ENCODE peak calls at places on chromosomes 5 and 9, in six cellular contexts. One of them, this sample, is unnamed.

GRCh38 chr9:32723801-32724200 is 59.5 kb upstream of the TMEM215 start:
- DNase-seq in choroid plexus epithelial cell: no peak
- DNase-seq in AG04449: no peak
- DNase-seq in astrocyte of the spinal cord: no peak
- DNase-seq in tibial nerve: no peak
- DNase-seq in lower lobe of right lung: no peak
- DNase-seq in this sample: no peak

GRCh38 chr5:56552612-56553268 is 262.6 kb upstream of the MAP3K1 start:
- DNase-seq in lower lobe of right lung: no peak
- DNase-seq in AG04449: no peak
- DNase-seq in choroid plexus epithelial cell: no peak
- DNase-seq in astrocyte of the spinal cord: peak
- DNase-seq in tibial nerve: no peak
- DNase-seq in this sample: peak

GRCh38 chr9:127185931-127186781 is 63.7 kb upstream of the ANGPTL2 start:
- DNase-seq in choroid plexus epithelial cell: peak
- DNase-seq in astrocyte of the spinal cord: peak
- DNase-seq in tibial nerve: peak
- DNase-seq in lower lobe of right lung: peak
- DNase-seq in AG04449: peak
- DNase-seq in this sample: peak

GRCh38 chr5:154893381-154893780 is 35.0 kb downstream of the CNOT8 start:
- DNase-seq in choroid plexus epithelial cell: no peak
- DNase-seq in astrocyte of the spinal cord: no peak
- DNase-seq in tibial nerve: no peak
- DNase-seq in AG04449: no peak
- DNase-seq in lower lobe of right lung: no peak
- DNase-seq in this sample: no peak

GRCh38 chr9:106479679-106480078 is 383.3 kb upstream of the ZNF462 start:
- DNase-seq in astrocyte of the spinal cord: peak
- DNase-seq in lower lobe of right lung: no peak
- DNase-seq in choroid plexus epithelial cell: no peak
- DNase-seq in AG04449: no peak
- DNase-seq in tibial nerve: no peak
- DNase-seq in this sample: peak

GRCh38 chr5:12248831-12249230 is 344.6 kb upstream of the CTNND2 start:
- DNase-seq in AG04449: no peak
- DNase-seq in choroid plexus epithelial cell: no peak
- DNase-seq in tibial nerve: no peak
- DNase-seq in astrocyte of the spinal cord: no peak
- DNase-seq in lower lobe of right lung: no peak
- DNase-seq in this sample: no peak

GRCh38 chr9:126365780-126366179 is 39.2 kb downstream of the MVB12B start:
- DNase-seq in choroid plexus epithelial cell: no peak
- DNase-seq in AG04449: no peak
- DNase-seq in lower lobe of right lung: no peak
- DNase-seq in astrocyte of the spinal cord: no peak
- DNase-seq in tibial nerve: no peak
- DNase-seq in this sample: no peak

GRCh38 chr9:129467004-129467588 is 153.8 kb downstream of the C9orf50 start:
- DNase-seq in choroid plexus epithelial cell: no peak
- DNase-seq in AG04449: no peak
- DNase-seq in lower lobe of right lung: no peak
- DNase-seq in astrocyte of the spinal cord: no peak
- DNase-seq in tibial nerve: no peak
- DNase-seq in this sample: no peak

GRCh38 chr5:92594031-92594430 is 987.0 kb downstream of the NR2F1-AS1 start:
- DNase-seq in lower lobe of right lung: no peak
- DNase-seq in AG04449: no peak
- DNase-seq in choroid plexus epithelial cell: no peak
- DNase-seq in astrocyte of the spinal cord: no peak
- DNase-seq in tibial nerve: no peak
- DNase-seq in this sample: no peak

GRCh38 chr5:57696005-57696755 is 213.6 kb upstream of the ACTBL2 start:
- DNase-seq in AG04449: no peak
- DNase-seq in astrocyte of the spinal cord: no peak
- DNase-seq in choroid plexus epithelial cell: no peak
- DNase-seq in lower lobe of right lung: no peak
- DNase-seq in tibial nerve: no peak
- DNase-seq in this sample: no peak

GRCh38 chr9:134329886-134330285 is 3.6 kb downstream of the RXRA start:
- DNase-seq in choroid plexus epithelial cell: no peak
- DNase-seq in AG04449: no peak
- DNase-seq in lower lobe of right lung: no peak
- DNase-seq in tibial nerve: no peak
- DNase-seq in astrocyte of the spinal cord: no peak
- DNase-seq in this sample: no peak

GRCh38 chr9:73118898-73119554 is 32.6 kb upstream of the ANXA1 start:
- DNase-seq in lower lobe of right lung: no peak
- DNase-seq in AG04449: no peak
- DNase-seq in tibial nerve: no peak
- DNase-seq in astrocyte of the spinal cord: peak
- DNase-seq in choroid plexus epithelial cell: peak
- DNase-seq in this sample: peak

GRCh38 chr5:179273441-179274145 is 71.7 kb downstream of the ADAMTS2 start:
- DNase-seq in AG04449: no peak
- DNase-seq in lower lobe of right lung: peak
- DNase-seq in tibial nerve: no peak
- DNase-seq in choroid plexus epithelial cell: no peak
- DNase-seq in astrocyte of the spinal cord: no peak
- DNase-seq in this sample: no peak

GRCh38 chr9:122180633-122181032 is 20.9 kb downstream of the MORN5 start:
- DNase-seq in AG04449: peak
- DNase-seq in astrocyte of the spinal cord: peak
- DNase-seq in lower lobe of right lung: no peak
- DNase-seq in tibial nerve: no peak
- DNase-seq in choroid plexus epithelial cell: peak
- DNase-seq in this sample: peak

GRCh38 chr5:155767480-155767879 is 559.5 kb upstream of the SGCD start:
- DNase-seq in astrocyte of the spinal cord: no peak
- DNase-seq in AG04449: no peak
- DNase-seq in choroid plexus epithelial cell: no peak
- DNase-seq in tibial nerve: no peak
- DNase-seq in lower lobe of right lung: no peak
- DNase-seq in this sample: peak

GRCh38 chr5:108379722-108380530 is 2.0 kb downstream of the FBXL17 start:
- DNase-seq in lower lobe of right lung: no peak
- DNase-seq in astrocyte of the spinal cord: peak
- DNase-seq in AG04449: no peak
- DNase-seq in choroid plexus epithelial cell: peak
- DNase-seq in tibial nerve: no peak
- DNase-seq in this sample: no peak

GRCh38 chr9:7439355-7439978 is 360.1 kb downstream of the DMAC1 start:
- DNase-seq in astrocyte of the spinal cord: peak
- DNase-seq in AG04449: no peak
- DNase-seq in tibial nerve: no peak
- DNase-seq in lower lobe of right lung: no peak
- DNase-seq in choroid plexus epithelial cell: peak
- DNase-seq in this sample: no peak

GRCh38 chr5:130324953-130325671 is 420.8 kb downstream of the CHSY3 start:
- DNase-seq in astrocyte of the spinal cord: peak
- DNase-seq in lower lobe of right lung: no peak
- DNase-seq in AG04449: no peak
- DNase-seq in choroid plexus epithelial cell: peak
- DNase-seq in tibial nerve: no peak
- DNase-seq in this sample: no peak

GRCh38 chr9:34675048-34675714 is 12.7 kb upstream of the CCL27 start:
- DNase-seq in lower lobe of right lung: peak
- DNase-seq in choroid plexus epithelial cell: peak
- DNase-seq in tibial nerve: peak
- DNase-seq in AG04449: no peak
- DNase-seq in astrocyte of the spinal cord: peak
- DNase-seq in this sample: peak

GRCh38 chr9:90881648-90882047 is 80.0 kb downstream of the SYK start:
- DNase-seq in astrocyte of the spinal cord: no peak
- DNase-seq in choroid plexus epithelial cell: peak
- DNase-seq in tibial nerve: no peak
- DNase-seq in lower lobe of right lung: no peak
- DNase-seq in AG04449: no peak
- DNase-seq in this sample: no peak

GRCh38 chr5:170818222-170818621 is 34.7 kb downstream of the GABRP start:
- DNase-seq in lower lobe of right lung: no peak
- DNase-seq in choroid plexus epithelial cell: peak
- DNase-seq in AG04449: peak
- DNase-seq in tibial nerve: no peak
- DNase-seq in astrocyte of the spinal cord: peak
- DNase-seq in this sample: peak

GRCh38 chr5:176161431-176161830 is 76.8 kb upstream of the SIMC1 start:
- DNase-seq in lower lobe of right lung: no peak
- DNase-seq in AG04449: no peak
- DNase-seq in astrocyte of the spinal cord: peak
- DNase-seq in choroid plexus epithelial cell: no peak
- DNase-seq in tibial nerve: no peak
- DNase-seq in this sample: peak

GRCh38 chr5:67241326-67241725 is 44.7 kb upstream of the CD180 start:
- DNase-seq in tibial nerve: no peak
- DNase-seq in astrocyte of the spinal cord: no peak
- DNase-seq in lower lobe of right lung: no peak
- DNase-seq in AG04449: no peak
- DNase-seq in choroid plexus epithelial cell: no peak
- DNase-seq in this sample: no peak

GRCh38 chr5:96381526-96381925 is 51.5 kb downstream of the PCSK1 start:
- DNase-seq in astrocyte of the spinal cord: no peak
- DNase-seq in tibial nerve: no peak
- DNase-seq in lower lobe of right lung: no peak
- DNase-seq in AG04449: no peak
- DNase-seq in choroid plexus epithelial cell: peak
- DNase-seq in this sample: no peak

GRCh38 chr5:58405175-58405574 is 54.7 kb downstream of the PLK2 start:
- DNase-seq in choroid plexus epithelial cell: no peak
- DNase-seq in astrocyte of the spinal cord: no peak
- DNase-seq in AG04449: no peak
- DNase-seq in lower lobe of right lung: no peak
- DNase-seq in tibial nerve: no peak
- DNase-seq in this sample: no peak

DNA sequence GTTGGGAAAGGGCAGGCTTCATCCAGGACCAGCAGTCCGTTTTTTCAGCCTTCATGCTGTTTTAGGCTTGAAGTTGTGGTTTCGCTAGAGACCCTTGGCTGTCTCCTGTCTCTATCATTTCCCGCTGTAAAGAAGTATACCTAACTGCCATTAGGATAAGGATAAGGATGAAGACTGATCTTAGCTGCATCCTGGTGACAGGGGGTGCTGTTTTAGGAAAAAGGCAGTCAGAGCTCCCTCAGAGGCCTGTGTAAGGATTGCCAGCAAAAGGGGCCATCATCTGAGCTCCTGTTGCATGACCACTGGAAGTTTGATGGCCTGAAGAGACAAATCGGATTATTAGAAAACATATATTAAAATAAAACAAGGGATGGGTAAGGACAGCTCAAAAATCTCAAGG is 64.8 kb upstream of the FGF10 start:
- DNase-seq in tibial nerve: no peak
- DNase-seq in AG04449: no peak
- DNase-seq in choroid plexus epithelial cell: no peak
- DNase-seq in lower lobe of right lung: no peak
- DNase-seq in astrocyte of the spinal cord: no peak
- DNase-seq in this sample: no peak
- TF ChIP-seq CTCF in tibial nerve: no peak
- TF ChIP-seq CTCF in AG04449: no peak
- TF ChIP-seq CTCF in choroid plexus epithelial cell: no peak
- TF ChIP-seq CTCF in lower lobe of right lung: no peak
- TF ChIP-seq CTCF in astrocyte of the spinal cord: no peak
- TF ChIP-seq CTCF in this sample: no peak

GRCh38 chr9:97994695-97995094 is 11.6 kb downstream of the ANP32B start:
- DNase-seq in lower lobe of right lung: no peak
- DNase-seq in AG04449: no peak
- DNase-seq in tibial nerve: no peak
- DNase-seq in choroid plexus epithelial cell: no peak
- DNase-seq in astrocyte of the spinal cord: no peak
- DNase-seq in this sample: no peak

GRCh38 chr9:97990259-97990658 is 7.1 kb downstream of the ANP32B start:
- DNase-seq in tibial nerve: no peak
- DNase-seq in lower lobe of right lung: no peak
- DNase-seq in astrocyte of the spinal cord: peak
- DNase-seq in choroid plexus epithelial cell: peak
- DNase-seq in AG04449: peak
- DNase-seq in this sample: peak

GRCh38 chr9:97992219-97992618 is 9.1 kb downstream of the ANP32B start:
- DNase-seq in AG04449: no peak
- DNase-seq in tibial nerve: no peak
- DNase-seq in astrocyte of the spinal cord: no peak
- DNase-seq in lower lobe of right lung: no peak
- DNase-seq in choroid plexus epithelial cell: no peak
- DNase-seq in this sample: no peak

GRCh38 chr9:97991818-97992217 is 8.7 kb downstream of the ANP32B start:
- DNase-seq in lower lobe of right lung: no peak
- DNase-seq in choroid plexus epithelial cell: no peak
- DNase-seq in AG04449: no peak
- DNase-seq in tibial nerve: no peak
- DNase-seq in astrocyte of the spinal cord: no peak
- DNase-seq in this sample: no peak

DNA sequence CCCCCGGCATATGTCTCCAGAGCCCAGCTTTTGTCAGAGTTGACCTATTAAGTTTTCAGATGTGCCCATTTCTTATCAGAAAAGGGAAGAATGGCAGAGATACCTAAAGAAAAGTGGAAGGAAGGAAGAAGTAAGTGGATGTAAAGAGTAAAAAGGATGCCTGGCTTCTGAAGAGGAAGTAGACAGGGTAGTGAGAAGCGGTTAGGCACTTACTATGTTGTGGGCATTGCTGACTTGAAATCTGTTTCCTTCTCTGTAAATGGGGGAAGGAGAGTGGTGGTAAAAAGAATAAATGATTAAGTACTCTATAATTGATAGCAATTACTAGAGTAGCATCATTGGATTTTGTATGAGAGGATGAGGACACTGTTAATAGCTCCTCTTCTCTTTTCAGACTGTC is 9.9 kb downstream of the ANP32B start:
- DNase-seq in tibial nerve: no peak
- DNase-seq in astrocyte of the spinal cord: no peak
- DNase-seq in AG04449: no peak
- DNase-seq in lower lobe of right lung: no peak
- DNase-seq in choroid plexus epithelial cell: no peak
- DNase-seq in this sample: no peak
- H3K4me3 ChIP-seq in tibial nerve: no peak
- H3K4me3 ChIP-seq in astrocyte of the spinal cord: no peak
- H3K4me3 ChIP-seq in AG04449: no peak
- H3K4me3 ChIP-seq in lower lobe of right lung: no peak
- H3K4me3 ChIP-seq in choroid plexus epithelial cell: no peak
- H3K4me3 ChIP-seq in this sample: no peak

GRCh38 chr9:83330207-83331196 is 207.7 kb downstream of the FRMD3 start:
- DNase-seq in choroid plexus epithelial cell: peak
- DNase-seq in AG04449: no peak
- DNase-seq in lower lobe of right lung: no peak
- DNase-seq in astrocyte of the spinal cord: no peak
- DNase-seq in tibial nerve: no peak
- DNase-seq in this sample: no peak
- TF ChIP-seq CTCF in choroid plexus epithelial cell: peak
- TF ChIP-seq CTCF in AG04449: no peak
- TF ChIP-seq CTCF in lower lobe of right lung: no peak
- TF ChIP-seq CTCF in astrocyte of the spinal cord: peak
- TF ChIP-seq CTCF in tibial nerve: no peak
- TF ChIP-seq CTCF in this sample: peak

GRCh38 chr5:135450328-135450727 is 1.8 kb downstream of the TIFAB start:
- DNase-seq in AG04449: no peak
- DNase-seq in astrocyte of the spinal cord: no peak
- DNase-seq in tibial nerve: no peak
- DNase-seq in lower lobe of right lung: no peak
- DNase-seq in choroid plexus epithelial cell: no peak
- DNase-seq in this sample: no peak
- H3K4me3 ChIP-seq in AG04449: no peak
- H3K4me3 ChIP-seq in astrocyte of the spinal cord: no peak
- H3K4me3 ChIP-seq in tibial nerve: no peak
- H3K4me3 ChIP-seq in lower lobe of right lung: no peak
- H3K4me3 ChIP-seq in choroid plexus epithelial cell: no peak
- H3K4me3 ChIP-seq in this sample: no peak

This sample was measured in AG10803.